ENCODE peak calls at places on chromosomes 3 and 15, in five cellular contexts. One of them, this sample, is unnamed.

GRCh38 chr3:126540342-126540849 is 16.4 kb downstream of the CHST13 start:
- DNase-seq in body of pancreas: peak; percentile 60
- DNase-seq in adrenal gland: peak; percentile 57
- DNase-seq in NB4: peak; percentile 97
- DNase-seq in HFF-Myc: peak; percentile 84
- DNase-seq in this sample: peak; percentile 84

GRCh38 chr15:68419301-68420175 is 12.4 kb downstream of the ITGA11 start:
- DNase-seq in body of pancreas: no peak
- DNase-seq in NB4: no peak
- DNase-seq in HFF-Myc: no peak
- DNase-seq in adrenal gland: peak; percentile 6
- DNase-seq in this sample: no peak

GRCh38 chr3:127751163-127751621 is 71.1 kb downstream of the MGLL start:
- DNase-seq in HFF-Myc: no peak
- DNase-seq in body of pancreas: no peak
- DNase-seq in NB4: no peak
- DNase-seq in adrenal gland: no peak
- DNase-seq in this sample: no peak

GRCh38 chr3:77414881-77415280 is 375.0 kb downstream of the ROBO2 start:
- DNase-seq in adrenal gland: no peak
- DNase-seq in NB4: no peak
- DNase-seq in HFF-Myc: peak; percentile 92
- DNase-seq in body of pancreas: no peak
- DNase-seq in this sample: no peak

GRCh38 chr3:179801831-179802230 is 149.0 kb downstream of the USP13 start:
- DNase-seq in HFF-Myc: no peak
- DNase-seq in body of pancreas: no peak
- DNase-seq in NB4: no peak
- DNase-seq in adrenal gland: no peak
- DNase-seq in this sample: no peak

GRCh38 chr3:37861540-37862051 is at the start of gene CTDSPL:
- DNase-seq in HFF-Myc: no peak
- DNase-seq in NB4: peak; percentile 9
- DNase-seq in adrenal gland: peak; percentile 63
- DNase-seq in body of pancreas: peak; percentile 31
- DNase-seq in this sample: peak; percentile 50

GRCh38 chr3:28905798-28906197 is 375.1 kb upstream of the RBMS3 start:
- DNase-seq in adrenal gland: no peak
- DNase-seq in HFF-Myc: no peak
- DNase-seq in body of pancreas: no peak
- DNase-seq in NB4: no peak
- DNase-seq in this sample: no peak

GRCh38 chr3:4855676-4856075 is 123.6 kb upstream of the BHLHE40 start:
- DNase-seq in HFF-Myc: no peak
- DNase-seq in body of pancreas: no peak
- DNase-seq in adrenal gland: no peak
- DNase-seq in NB4: no peak
- DNase-seq in this sample: no peak

GRCh38 chr15:20356444-20357138 is 185.0 kb downstream of the GOLGA6L6 start:
- DNase-seq in NB4: peak; percentile 60
- DNase-seq in body of pancreas: no peak
- DNase-seq in adrenal gland: peak; percentile 46
- DNase-seq in HFF-Myc: no peak
- DNase-seq in this sample: peak; percentile 20

GRCh38 chr3:126127452-126127851 is 43.5 kb upstream of the SLC41A3 start:
- DNase-seq in adrenal gland: peak; percentile 9
- DNase-seq in HFF-Myc: no peak
- DNase-seq in body of pancreas: no peak
- DNase-seq in NB4: no peak
- DNase-seq in this sample: no peak

GRCh38 chr15:48823237-48823636 is 12.4 kb upstream of the CEP152 start:
- DNase-seq in body of pancreas: no peak
- DNase-seq in adrenal gland: no peak
- DNase-seq in NB4: no peak
- DNase-seq in HFF-Myc: no peak
- DNase-seq in this sample: no peak

GRCh38 chr3:171736556-171736955 is 73.7 kb downstream of the PLD1 start:
- DNase-seq in adrenal gland: no peak
- DNase-seq in HFF-Myc: no peak
- DNase-seq in NB4: no peak
- DNase-seq in body of pancreas: no peak
- DNase-seq in this sample: no peak

GRCh38 chr15:43278869-43279268 is 12.1 kb upstream of the TGM5 start:
- DNase-seq in body of pancreas: no peak
- DNase-seq in adrenal gland: no peak
- DNase-seq in NB4: no peak
- DNase-seq in HFF-Myc: no peak
- DNase-seq in this sample: no peak

GRCh38 chr3:45026038-45026437 is at the start of gene CLEC3B:
- DNase-seq in NB4: no peak
- DNase-seq in adrenal gland: no peak
- DNase-seq in HFF-Myc: no peak
- DNase-seq in body of pancreas: peak; percentile 45
- DNase-seq in this sample: peak; percentile 87

GRCh38 chr3:108064293-108064887 is 26.4 kb downstream of the CD47 start:
- DNase-seq in HFF-Myc: no peak
- DNase-seq in NB4: no peak
- DNase-seq in body of pancreas: no peak
- DNase-seq in adrenal gland: no peak
- DNase-seq in this sample: no peak

GRCh38 chr15:84755736-84756527 is 7.5 kb downstream of the ZNF592 start:
- DNase-seq in NB4: no peak
- DNase-seq in adrenal gland: no peak
- DNase-seq in body of pancreas: no peak
- DNase-seq in HFF-Myc: no peak
- DNase-seq in this sample: no peak

GRCh38 chr15:84824260-84824690 is 7.1 kb downstream of the ALPK3 start:
- DNase-seq in HFF-Myc: no peak
- DNase-seq in adrenal gland: no peak
- DNase-seq in NB4: no peak
- DNase-seq in body of pancreas: no peak
- DNase-seq in this sample: peak; percentile 57

GRCh38 chr3:18216996-18217395 is 208.1 kb downstream of the SATB1 start:
- DNase-seq in NB4: no peak
- DNase-seq in HFF-Myc: no peak
- DNase-seq in adrenal gland: no peak
- DNase-seq in body of pancreas: no peak
- DNase-seq in this sample: no peak

GRCh38 chr3:46369675-46370132 is 1.0 kb upstream of the CCR5 start:
- DNase-seq in adrenal gland: peak; percentile 1
- DNase-seq in body of pancreas: no peak
- DNase-seq in HFF-Myc: no peak
- DNase-seq in NB4: no peak
- DNase-seq in this sample: no peak

GRCh38 chr15:74431116-74431515 is 2.6 kb downstream of the SEMA7A start:
- DNase-seq in body of pancreas: no peak
- DNase-seq in NB4: no peak
- DNase-seq in adrenal gland: no peak
- DNase-seq in HFF-Myc: no peak
- DNase-seq in this sample: no peak

GRCh38 chr3:120678331-120678845 is 3.7 kb downstream of the HGD start:
- DNase-seq in NB4: peak; percentile 91
- DNase-seq in HFF-Myc: peak; percentile 16
- DNase-seq in adrenal gland: peak; percentile 57
- DNase-seq in body of pancreas: peak; percentile 93
- DNase-seq in this sample: peak; percentile 90

GRCh38 chr15:93110502-93111040 is 21.6 kb upstream of the RGMA start:
- DNase-seq in adrenal gland: no peak
- DNase-seq in NB4: no peak
- DNase-seq in body of pancreas: no peak
- DNase-seq in HFF-Myc: no peak
- DNase-seq in this sample: no peak

GRCh38 chr3:56851966-56852884 is 50.5 kb upstream of the ARHGEF3 start:
- DNase-seq in NB4: no peak
- DNase-seq in adrenal gland: no peak
- DNase-seq in HFF-Myc: no peak
- DNase-seq in body of pancreas: no peak
- DNase-seq in this sample: peak; percentile 69

GRCh38 chr3:117444175-117444574 is 734.6 kb downstream of the TUSC7 start:
- DNase-seq in adrenal gland: no peak
- DNase-seq in HFF-Myc: no peak
- DNase-seq in NB4: no peak
- DNase-seq in body of pancreas: no peak
- DNase-seq in this sample: no peak

GRCh38 chr3:117443014-117443413 is 733.4 kb downstream of the TUSC7 start:
- DNase-seq in HFF-Myc: no peak
- DNase-seq in adrenal gland: no peak
- DNase-seq in body of pancreas: no peak
- DNase-seq in NB4: no peak
- DNase-seq in this sample: peak; percentile 54

GRCh38 chr3:117441851-117442250 is 732.3 kb downstream of the TUSC7 start:
- DNase-seq in adrenal gland: no peak
- DNase-seq in NB4: no peak
- DNase-seq in HFF-Myc: no peak
- DNase-seq in body of pancreas: no peak
- DNase-seq in this sample: no peak

GRCh38 chr3:117435481-117435880 is 725.9 kb downstream of the TUSC7 start:
- DNase-seq in NB4: no peak
- DNase-seq in HFF-Myc: no peak
- DNase-seq in adrenal gland: no peak
- DNase-seq in body of pancreas: no peak
- DNase-seq in this sample: no peak

DNA sequence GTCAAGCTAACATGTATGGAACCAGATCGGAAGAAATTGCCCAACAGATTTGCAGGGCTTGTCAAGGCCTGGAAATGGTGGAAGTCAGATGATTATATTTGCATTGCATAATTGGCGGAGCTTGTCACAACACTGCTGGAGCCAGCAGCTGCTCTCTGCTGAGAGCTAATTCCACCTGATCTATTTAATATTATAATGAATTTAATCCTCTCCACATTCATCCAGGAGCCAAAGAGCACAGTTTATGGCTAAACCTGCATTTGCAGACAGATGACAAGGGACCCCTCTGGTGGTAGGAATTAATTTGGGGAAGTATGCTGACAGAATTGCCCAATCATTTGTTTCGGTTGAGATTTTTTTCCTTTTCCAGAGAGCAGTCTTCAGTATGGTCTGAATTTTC is 730.2 kb downstream of the TUSC7 start:
- DNase-seq in body of pancreas: peak; percentile 55
- DNase-seq in adrenal gland: no peak
- DNase-seq in NB4: peak; percentile 25
- DNase-seq in HFF-Myc: no peak
- DNase-seq in this sample: peak; percentile 31
- TF ChIP-seq CTCF in body of pancreas: peak; percentile 72
- TF ChIP-seq CTCF in adrenal gland: peak; percentile 30
- TF ChIP-seq CTCF in NB4: no peak
- TF ChIP-seq CTCF in HFF-Myc: peak; percentile 44
- TF ChIP-seq CTCF in this sample: peak; percentile 29

GRCh38 chr3:129117134-129117533 is 4.5 kb downstream of the RAB43 start:
- DNase-seq in adrenal gland: no peak
- DNase-seq in NB4: no peak
- DNase-seq in body of pancreas: no peak
- DNase-seq in HFF-Myc: no peak
- DNase-seq in this sample: no peak

GRCh38 chr3:129118745-129119144 is 2.9 kb downstream of the RAB43 start:
- DNase-seq in HFF-Myc: no peak
- DNase-seq in adrenal gland: no peak
- DNase-seq in NB4: no peak
- DNase-seq in body of pancreas: no peak
- DNase-seq in this sample: no peak

GRCh38 chr3:129119365-129120100 is 2.1 kb downstream of the RAB43 start:
- DNase-seq in body of pancreas: peak; percentile 76
- DNase-seq in NB4: peak; percentile 36
- DNase-seq in adrenal gland: no peak
- DNase-seq in HFF-Myc: no peak
- DNase-seq in this sample: no peak

GRCh38 chr3:129114455-129114854 is 7.1 kb downstream of the RAB43 start:
- DNase-seq in HFF-Myc: no peak
- DNase-seq in body of pancreas: no peak
- DNase-seq in NB4: no peak
- DNase-seq in adrenal gland: no peak
- DNase-seq in this sample: no peak

GRCh38 chr3:129116482-129116946 is 5.1 kb downstream of the RAB43 start:
- DNase-seq in HFF-Myc: no peak
- DNase-seq in adrenal gland: no peak
- DNase-seq in body of pancreas: no peak
- DNase-seq in NB4: peak; percentile 24
- DNase-seq in this sample: no peak
- H3K4me3 ChIP-seq in HFF-Myc: no peak overlapping the region
- H3K4me3 ChIP-seq in adrenal gland: peak overlapping the region; percentile 28
- H3K4me3 ChIP-seq in body of pancreas: no peak overlapping the region
- H3K4me3 ChIP-seq in NB4: no peak overlapping the region
- H3K4me3 ChIP-seq in this sample: no peak overlapping the region

GRCh38 chr3:31448882-31449243 is 83.9 kb upstream of the STT3B start:
- DNase-seq in body of pancreas: no peak
- DNase-seq in adrenal gland: no peak
- DNase-seq in NB4: no peak
- DNase-seq in HFF-Myc: no peak
- DNase-seq in this sample: no peak

GRCh38 chr3:31446411-31446810 is 86.3 kb upstream of the STT3B start:
- DNase-seq in adrenal gland: no peak
- DNase-seq in body of pancreas: no peak
- DNase-seq in NB4: no peak
- DNase-seq in HFF-Myc: no peak
- DNase-seq in this sample: no peak

GRCh38 chr3:31450345-31450744 is 82.4 kb upstream of the STT3B start:
- DNase-seq in HFF-Myc: no peak
- DNase-seq in body of pancreas: no peak
- DNase-seq in adrenal gland: no peak
- DNase-seq in NB4: no peak
- DNase-seq in this sample: no peak

GRCh38 chr3:31448035-31448881 is 84.5 kb upstream of the STT3B start:
- DNase-seq in adrenal gland: no peak
- DNase-seq in HFF-Myc: no peak
- DNase-seq in body of pancreas: peak; percentile 10
- DNase-seq in NB4: peak; percentile 33
- DNase-seq in this sample: peak; percentile 38

GRCh38 chr3:31449318-31449717 is 83.4 kb upstream of the STT3B start:
- DNase-seq in body of pancreas: no peak
- DNase-seq in HFF-Myc: no peak
- DNase-seq in NB4: no peak
- DNase-seq in adrenal gland: no peak
- DNase-seq in this sample: no peak
- TF ChIP-seq CTCF in body of pancreas: no peak
- TF ChIP-seq CTCF in HFF-Myc: no peak
- TF ChIP-seq CTCF in NB4: no peak
- TF ChIP-seq CTCF in adrenal gland: no peak
- TF ChIP-seq CTCF in this sample: no peak

GRCh38 chr3:137767146-137768020 is 3.3 kb downstream of the SOX14 start:
- DNase-seq in HFF-Myc: no peak
- DNase-seq in body of pancreas: no peak
- DNase-seq in adrenal gland: no peak
- DNase-seq in NB4: no peak
- DNase-seq in this sample: no peak

GRCh38 chr3:137770066-137770805 is 6.1 kb downstream of the SOX14 start:
- DNase-seq in body of pancreas: no peak
- DNase-seq in HFF-Myc: no peak
- DNase-seq in adrenal gland: no peak
- DNase-seq in NB4: no peak
- DNase-seq in this sample: no peak

GRCh38 chr3:137768021-137768360 is 3.9 kb downstream of the SOX14 start:
- DNase-seq in adrenal gland: no peak
- DNase-seq in body of pancreas: no peak
- DNase-seq in HFF-Myc: no peak
- DNase-seq in NB4: no peak
- DNase-seq in this sample: no peak

GRCh38 chr3:137769321-137770065 is 5.4 kb downstream of the SOX14 start:
- DNase-seq in body of pancreas: no peak
- DNase-seq in adrenal gland: no peak
- DNase-seq in HFF-Myc: no peak
- DNase-seq in NB4: no peak
- DNase-seq in this sample: no peak

GRCh38 chr3:137768361-137769320 is 4.5 kb downstream of the SOX14 start:
- DNase-seq in adrenal gland: no peak
- DNase-seq in body of pancreas: no peak
- DNase-seq in NB4: no peak
- DNase-seq in HFF-Myc: no peak
- DNase-seq in this sample: no peak
- H3K4me3 ChIP-seq in adrenal gland: peak overlapping the region; percentile 38
- H3K4me3 ChIP-seq in body of pancreas: peak overlapping the region; percentile 21
- H3K4me3 ChIP-seq in NB4: no peak overlapping the region
- H3K4me3 ChIP-seq in HFF-Myc: peak overlapping the region; percentile 7
- H3K4me3 ChIP-seq in this sample: peak overlapping the region; percentile 37